ENCODE peak calls at places on chromosome 6, in nine cellular contexts. S is prostate gland, U is PC-3, I is astrocyte of the cerebellum, A is endodermal cell, R is cardiac fibroblast, T is right lobe of liver, C is heart left ventricle, B is psoas muscle. X is an unnamed sample.

GRCh38 chr6:27667651-27668441 is 194.9 kb upstream of the ZNF184 start:
- DNase-seq in R (peak), I (no peak), S (no peak), B (no peak), A (peak), C (no peak), U (no peak), T (no peak), X (peak)

GRCh38 chr6:37675606-37676005 is 22.1 kb downstream of the MDGA1 start:
- DNase-seq in B (no peak), U (no peak), R (no peak), A (no peak), S (no peak), I (no peak), T (no peak), C (no peak), X (no peak)

GRCh38 chr6:5626727-5627426 is 365.6 kb downstream of the FARS2 start:
- DNase-seq in S (no peak), C (no peak), T (no peak), R (no peak), A (no peak), I (no peak), U (no peak), B (no peak), X (no peak)

GRCh38 chr6:167569879-167570278 is 245.0 kb downstream of the TTLL2 start:
- DNase-seq in B (no peak), A (peak), R (no peak), S (no peak), T (no peak), I (no peak), U (no peak), C (no peak), X (no peak)

GRCh38 chr6:156028310-156029131 is 572.9 kb upstream of the NOX3 start:
- DNase-seq in T (no peak), U (no peak), C (no peak), S (no peak), B (no peak), R (no peak), I (no peak), A (no peak), X (no peak)

GRCh38 chr6:74073429-74073828 is 377.4 kb downstream of the CD109 start:
- DNase-seq in S (no peak), A (no peak), T (no peak), I (no peak), C (no peak), B (peak), R (peak), U (peak), X (peak)

GRCh38 chr6:4250645-4251044 is 115.3 kb upstream of the ECI2 start:
- DNase-seq in B (no peak), S (no peak), C (no peak), R (no peak), I (no peak), T (no peak), U (no peak), A (no peak), X (no peak)

GRCh38 chr6:38671885-38672467 is 31.0 kb downstream of the GLO1 start:
- DNase-seq in R (peak), B (no peak), T (no peak), C (no peak), I (peak), U (peak), S (peak), A (peak), X (peak)

GRCh38 chr6:14322841-14323240 is 205.3 kb downstream of the CD83 start:
- DNase-seq in A (no peak), S (no peak), T (no peak), B (no peak), U (no peak), I (no peak), C (no peak), R (no peak), X (no peak)

GRCh38 chr6:14320342-14320741 is 202.8 kb downstream of the CD83 start:
- DNase-seq in A (no peak), R (no peak), U (no peak), I (no peak), B (no peak), T (no peak), S (no peak), C (no peak), X (no peak)

GRCh38 chr6:14317616-14318015 is 200.0 kb downstream of the CD83 start:
- DNase-seq in B (no peak), C (no peak), T (no peak), U (no peak), A (no peak), S (no peak), I (no peak), R (no peak), X (no peak)

GRCh38 chr6:14324042-14324441 is 206.5 kb downstream of the CD83 start:
- DNase-seq in U (peak), B (no peak), I (no peak), S (no peak), T (no peak), R (no peak), C (no peak), A (no peak), X (peak)

GRCh38 chr6:14321992-14322772 is 204.6 kb downstream of the CD83 start:
- DNase-seq in I (no peak), U (peak), T (peak), S (no peak), A (peak), C (peak), B (no peak), R (no peak), X (peak)
- TF ChIP-seq CTCF in I (no peak), U (peak), T (peak), S (no peak), A (peak), C (peak), B (no peak), R (no peak), X (peak)

DNA sequence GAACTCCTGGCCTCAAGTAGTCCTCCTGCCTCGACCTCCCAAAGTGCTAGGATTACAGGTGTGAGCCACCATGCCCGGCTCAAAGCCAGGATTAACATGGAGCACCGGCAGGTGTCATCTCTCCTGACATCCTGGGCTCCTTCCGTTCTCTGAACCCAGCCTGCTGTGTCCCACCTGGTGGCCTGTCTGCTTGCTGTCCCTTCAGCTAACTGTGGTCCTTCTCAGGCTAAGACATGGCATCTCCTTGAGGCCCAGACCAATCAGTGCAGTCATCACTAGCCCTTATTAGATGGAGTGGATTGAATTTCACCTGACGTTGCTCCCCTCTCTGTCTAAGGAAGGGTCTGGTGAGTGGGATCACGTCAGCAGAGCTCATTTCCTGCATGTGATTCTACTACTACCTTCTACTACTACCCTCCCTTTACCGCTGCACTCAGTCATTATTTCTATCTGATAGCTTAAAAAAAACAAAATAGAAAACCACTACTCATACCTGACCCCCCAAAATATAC is 28.0 kb upstream of the SYNJ2 start:
- DNase-seq in I (no peak), S (no peak), C (no peak), B (no peak), A (no peak), T (no peak), U (no peak), R (peak), X (no peak)
- H3K4me3 ChIP-seq in I (no peak), S (no peak), C (no peak), B (peak), A (peak), T (no peak), U (peak), R (no peak), X (no peak)

GRCh38 chr6:141988954-141989705 is 143.6 kb upstream of the GJE1 start:
- DNase-seq in B (no peak), A (peak), I (peak), T (peak), C (no peak), R (peak), U (peak), S (peak), X (peak)
- TF ChIP-seq CTCF in B (peak), A (peak), I (peak), T (peak), C (peak), R (peak), U (peak), S (peak), X (peak)

GRCh38 chr6:114339706-114340105 is 3.1 kb downstream of the HS3ST5 start:
- DNase-seq in T (no peak), C (no peak), B (no peak), A (no peak), I (no peak), U (peak), R (peak), S (no peak), X (no peak)
- H3K4me3 ChIP-seq in T (no peak), C (no peak), B (no peak), A (no peak), I (no peak), U (peak), R (no peak), S (no peak), X (no peak)

DNA sequence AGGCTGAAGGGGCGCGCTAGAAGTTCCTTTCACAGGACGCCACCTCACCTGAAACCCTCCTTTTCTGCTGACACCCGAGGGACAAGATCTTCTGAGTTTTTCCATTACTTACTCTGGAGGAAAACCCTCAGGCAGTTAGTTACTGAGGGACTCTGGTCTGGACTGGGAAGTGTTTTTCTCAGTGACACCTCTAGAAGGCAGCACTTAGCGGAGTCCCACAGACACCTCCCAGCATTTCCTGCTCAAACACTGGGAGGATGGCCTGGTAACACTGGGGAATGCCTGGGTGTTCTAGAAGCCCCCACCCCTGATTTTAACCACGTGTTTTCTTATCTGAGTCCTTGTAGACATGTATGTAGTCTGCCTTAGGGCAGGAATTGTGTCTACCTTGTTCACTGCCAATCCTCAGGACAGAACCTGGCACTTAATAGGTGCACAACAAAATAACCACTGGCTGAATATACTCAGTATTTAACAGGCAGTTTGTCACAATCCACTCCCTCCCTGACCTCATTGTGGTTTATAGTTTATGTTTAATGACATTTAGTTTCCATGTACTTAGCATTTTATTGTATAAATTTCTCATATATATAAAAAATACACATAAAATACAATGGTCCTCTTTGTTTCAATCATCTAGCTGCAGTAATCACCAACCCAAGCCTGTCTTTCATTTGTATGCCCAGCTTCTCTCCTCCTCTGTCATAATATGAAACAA is 4.8 kb downstream of the GSTA3 start:
- DNase-seq in B (no peak), A (peak), C (no peak), I (no peak), S (no peak), T (no peak), R (peak), U (peak), X (peak)
- TF ChIP-seq CTCF in B (no peak), A (peak), C (no peak), I (peak), S (no peak), T (peak), R (peak), U (peak), X (no peak)

GRCh38 chr6:81293896-81294295 is 458.6 kb downstream of the TENT5A start:
- DNase-seq in T (no peak), B (no peak), U (no peak), I (no peak), C (no peak), R (no peak), S (no peak), A (no peak), X (peak)

DNA sequence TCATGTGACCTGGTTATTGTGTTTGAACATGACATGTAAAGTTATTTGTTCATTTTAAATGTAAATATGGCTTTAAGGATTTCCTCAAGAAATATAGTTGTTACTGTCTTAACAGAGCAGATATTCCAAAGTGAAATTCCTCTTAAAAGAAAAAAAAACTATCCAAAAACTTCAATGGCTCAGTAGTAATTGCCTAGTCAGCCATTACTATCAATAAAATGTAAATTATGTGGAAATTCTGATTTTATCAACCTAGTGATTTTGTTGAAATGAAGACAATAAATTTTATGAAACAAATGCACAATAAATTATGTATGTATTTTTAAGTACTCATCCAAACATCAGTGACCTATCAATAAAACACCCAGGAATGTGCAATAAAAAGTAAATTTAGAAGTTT is 463.3 kb downstream of the TENT5A start:
- DNase-seq in U (no peak), S (no peak), A (no peak), C (no peak), I (no peak), B (no peak), R (no peak), T (no peak), X (no peak)
- H3K4me3 ChIP-seq in U (no peak), S (no peak), A (no peak), C (no peak), I (no peak), B (no peak), R (no peak), T (no peak), X (no peak)

GRCh38 chr6:157667211-157668033 is 155.6 kb upstream of the SNX9 start:
- DNase-seq in I (peak), U (peak), C (peak), R (peak), T (peak), B (no peak), A (peak), S (peak), X (peak)

GRCh38 chr6:157668034-157668401 is 155.0 kb upstream of the SNX9 start:
- DNase-seq in I (no peak), R (no peak), U (no peak), A (no peak), C (no peak), B (no peak), T (no peak), S (no peak), X (no peak)

GRCh38 chr6:157668690-157669089 is 154.4 kb upstream of the SNX9 start:
- DNase-seq in T (no peak), S (no peak), C (no peak), A (no peak), I (no peak), B (no peak), R (no peak), U (no peak), X (no peak)

GRCh38 chr6:157670466-157671186 is 152.4 kb upstream of the SNX9 start:
- DNase-seq in C (no peak), B (peak), I (no peak), U (no peak), T (no peak), R (no peak), A (peak), S (no peak), X (no peak)

DNA sequence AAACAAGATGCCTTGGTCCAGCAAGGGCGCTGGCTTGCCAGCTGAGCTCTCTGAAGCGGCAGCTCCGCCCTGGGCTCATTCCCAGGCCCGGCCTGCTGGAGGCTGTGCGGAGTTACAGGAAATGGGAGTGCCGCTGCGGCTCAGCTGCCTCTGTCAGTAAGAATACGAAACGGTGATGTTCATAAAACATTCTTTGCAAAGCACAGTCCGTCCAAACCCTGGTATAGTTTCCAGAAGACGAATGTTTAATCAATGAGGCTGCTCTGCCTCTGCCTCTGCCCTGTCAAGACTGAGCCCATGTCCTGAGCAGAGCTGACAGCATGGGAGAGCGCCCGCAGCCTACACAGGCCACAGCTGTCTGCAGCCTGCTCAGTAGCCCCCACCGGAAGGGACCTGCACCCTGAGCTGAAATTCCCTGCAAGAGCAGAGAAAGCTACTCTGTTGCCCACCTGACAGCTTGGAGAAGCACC is 153.3 kb upstream of the SNX9 start:
- DNase-seq in T (no peak), I (peak), U (peak), C (peak), R (peak), A (peak), S (peak), B (peak), X (peak)
- TF ChIP-seq CTCF in T (no peak), I (peak), U (no peak), C (no peak), R (peak), A (peak), S (peak), B (peak), X (peak)

X was measured in epithelial cell of esophagus.